ENCODE peak calls at places on chromosomes 5 and 9, in four cellular contexts. U is mucosa of descending colon, V is thyroid gland, L is heart right ventricle. A is an unnamed sample. For H3K36me3, the result is how much of the 10 kb centered on the place peaks cover.

GRCh38 chr5:33283243-33283642 is 157.5 kb upstream of the TARS1 start:
- DNase-seq in V (no peak), U (no peak), L (no peak), A (no peak)

GRCh38 chr9:80378669-80379293 is 807.0 kb downstream of the TLE4 start:
- DNase-seq in V (no peak), L (no peak), U (no peak), A (no peak)

GRCh38 chr9:133286523-133286922 is 11.5 kb upstream of the ABO start:
- DNase-seq in V (no peak), L (no peak), U (no peak), A (no peak)

GRCh38 chr5:134008257-134008749 is 3.5 kb upstream of the VDAC1 start:
- DNase-seq in U (no peak), V (no peak), L (no peak), A (peak)

GRCh38 chr5:149435660-149436059 is 56.6 kb upstream of the IL17B start:
- DNase-seq in U (no peak), V (no peak), L (no peak), A (peak)

GRCh38 chr9:93902780-93903655 is 52.1 kb downstream of the BARX1 start:
- DNase-seq in U (no peak), V (no peak), L (no peak), A (peak)

GRCh38 chr5:2708132-2708531 is 43.3 kb downstream of the IRX2 start:
- DNase-seq in U (no peak), L (no peak), V (no peak), A (no peak)

GRCh38 chr9:121853617-121854395 is 202.4 kb downstream of the DAB2IP start:
- DNase-seq in U (no peak), L (no peak), V (no peak), A (no peak)

GRCh38 chr5:167634432-167634831 is 657.0 kb upstream of the WWC1 start:
- DNase-seq in L (no peak), U (no peak), V (no peak), A (peak)

GRCh38 chr5:142115937-142116614 is 7.5 kb downstream of the NDFIP1 start:
- DNase-seq in U (no peak), V (no peak), L (no peak), A (peak)

DNA sequence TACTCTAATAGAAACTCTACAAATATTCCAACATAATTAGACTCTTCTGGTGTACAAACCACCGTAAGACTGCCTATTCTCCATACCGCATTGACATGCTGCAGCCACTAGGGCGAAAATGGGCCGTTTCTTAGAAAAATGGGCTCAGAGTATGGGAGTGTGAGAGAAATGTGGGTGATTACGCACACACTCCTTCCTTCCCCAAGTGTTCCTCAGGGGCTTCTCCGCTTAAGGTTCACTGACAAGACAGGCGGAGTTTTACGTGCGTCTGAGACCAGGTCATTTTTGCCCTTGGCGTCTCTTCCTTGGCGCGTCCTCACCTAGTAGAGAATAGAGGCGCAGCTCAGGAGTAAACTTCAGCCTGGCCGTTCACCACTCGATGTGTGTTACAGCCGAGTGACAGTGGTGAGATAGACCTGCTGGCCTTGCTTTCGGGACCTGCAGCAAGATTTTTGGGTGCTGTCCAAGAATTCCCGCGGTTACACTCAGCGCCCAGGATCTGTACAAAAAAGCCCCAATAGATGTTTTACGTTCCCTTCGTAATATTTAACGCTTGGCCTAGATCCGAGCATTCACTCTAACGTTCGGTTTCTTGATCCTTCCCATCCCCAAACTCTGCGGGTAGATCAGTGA is 1.8 kb upstream of the NTRK2 start:
- DNase-seq in U (no peak), L (peak), V (peak), A (peak)
- TF ChIP-seq CTCF in U (no peak), L (peak), V (peak), A (peak)

GRCh38 chr9:69255591-69255990 is 69.4 kb upstream of the ENTREP1 start:
- DNase-seq in U (no peak), L (no peak), V (no peak), A (no peak)
- H3K36me3 ChIP-seq in U (under half), L (half or more), V (under half), A (under half)

DNA sequence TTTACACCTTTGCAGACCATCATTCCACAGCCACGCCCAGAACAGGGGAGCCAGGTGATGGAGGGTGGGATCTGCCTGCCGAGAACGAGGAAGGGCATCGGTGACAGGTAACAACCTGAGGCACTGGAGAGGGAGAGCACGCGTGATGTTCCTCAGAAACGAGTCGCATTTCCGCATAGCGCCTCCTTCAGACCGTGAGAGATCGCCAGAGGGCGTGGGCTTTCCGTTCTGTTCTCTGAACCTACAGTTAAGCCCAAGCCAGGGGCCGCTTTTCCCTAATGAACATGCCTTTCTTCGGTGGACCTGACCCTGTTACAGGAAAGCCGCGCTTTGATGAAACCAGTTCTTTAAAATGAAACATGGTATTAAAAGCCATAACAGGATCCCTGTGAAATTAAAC is 17.1 kb upstream of the ADAMTS2 start:
- DNase-seq in L (no peak), V (no peak), U (no peak), A (no peak)
- TF ChIP-seq CTCF in L (no peak), V (no peak), U (no peak), A (no peak)

GRCh38 chr9:100880284-100880683 is 148.2 kb upstream of the PLPPR1 start:
- DNase-seq in V (no peak), U (no peak), L (no peak), A (no peak)
- H3K36me3 ChIP-seq in V (under half), U (under half), L (under half), A (under half)

DNA sequence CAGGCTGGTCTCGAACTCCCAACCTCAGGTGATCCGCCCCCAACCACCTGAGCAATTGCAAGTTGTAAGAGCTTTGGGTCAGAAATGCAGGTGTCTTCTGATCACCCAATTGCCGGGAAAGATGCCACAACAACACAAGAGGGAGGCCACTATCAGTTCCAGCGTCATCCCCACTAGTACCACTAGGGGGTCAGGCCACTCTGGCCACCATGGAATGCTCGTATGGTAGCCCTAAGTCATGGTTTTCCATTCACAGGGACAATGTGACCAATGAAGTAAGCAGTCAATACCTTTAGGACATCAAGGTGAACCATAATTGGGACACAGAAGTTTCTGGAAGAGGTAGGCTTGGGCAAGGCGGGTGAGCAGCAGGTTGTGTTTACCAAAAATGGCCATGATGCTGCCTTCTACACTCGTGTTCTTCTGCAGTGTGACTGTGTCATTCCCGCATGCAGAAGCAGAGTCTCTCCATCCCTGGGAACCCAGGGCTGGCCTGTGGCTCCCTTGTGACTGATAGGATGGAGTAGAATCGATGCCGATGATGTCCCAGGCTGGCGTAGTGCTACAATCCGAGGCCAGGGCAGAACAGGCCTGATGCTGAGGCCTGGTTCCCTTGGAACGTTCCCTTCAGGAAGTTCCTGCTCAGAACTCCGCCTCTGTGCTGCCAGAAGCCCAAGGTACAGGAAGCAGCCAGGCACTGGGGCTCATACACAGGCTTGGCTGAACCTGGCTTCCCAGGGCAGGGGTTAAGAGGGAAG is 42.2 kb upstream of the ANKRD33B start:
- DNase-seq in U (no peak), L (no peak), V (no peak), A (no peak)
- TF ChIP-seq CTCF in U (no peak), L (no peak), V (no peak), A (no peak)

GRCh38 chr5:163489055-163489744 is 16.2 kb upstream of the MAT2B start:
- DNase-seq in U (no peak), V (no peak), L (no peak), A (no peak)
- H3K36me3 ChIP-seq in U (under half), V (under half), L (under half), A (under half)

GRCh38 chr9:87425202-87425601 is 72.5 kb upstream of the DAPK1 start:
- DNase-seq in L (no peak), U (no peak), V (no peak), A (no peak)
- TF ChIP-seq CTCF in L (no peak), U (no peak), V (no peak), A (no peak)

GRCh38 chr5:172923539-172923938 is 35.7 kb upstream of the RPL26L1 start:
- DNase-seq in V (no peak), L (no peak), U (no peak), A (no peak)
- H3K36me3 ChIP-seq in V (under half), L (half or more), U (under half), A (under half)

DNA sequence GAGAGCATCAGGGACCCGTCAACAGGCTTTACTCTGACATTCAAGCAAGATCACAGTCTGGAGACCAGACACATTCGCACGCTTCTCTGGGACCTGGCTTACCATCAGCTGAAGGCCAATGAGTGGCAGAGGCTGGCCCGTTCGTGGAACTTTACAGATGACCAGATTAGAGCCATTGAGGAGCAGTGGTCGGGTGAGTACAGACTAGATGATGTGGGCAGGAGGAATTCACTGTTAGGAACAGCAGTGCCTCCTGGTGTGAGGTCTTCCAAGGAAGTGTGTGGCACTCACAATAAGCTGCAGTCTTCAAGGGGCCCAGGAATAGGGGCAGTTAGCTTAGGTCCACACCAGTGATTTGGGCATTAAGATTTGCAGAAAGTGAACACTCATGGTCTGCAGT is 50.4 kb downstream of the POC5 start:
- DNase-seq in U (no peak), L (no peak), V (no peak), A (peak)
- TF ChIP-seq CTCF in U (no peak), L (no peak), V (no peak), A (peak)

A was measured in osteoblast.